ENCODE peak calls at places on chromosomes 2 and 18, in four cellular contexts. K is retinal pigment epithelial cell, Q is endodermal cell, P is AG10803. E is an unnamed sample.

GRCh38 chr2:20080415-20080814 is 29.0 kb upstream of the LAPTM4A start:
- DNase-seq in K (no peak), P (no peak), Q (no peak), E (no peak)

GRCh38 chr2:61450144-61450543 is 20.7 kb downstream of the USP34 start:
- DNase-seq in P (no peak), Q (peak), K (no peak), E (no peak)

GRCh38 chr2:215830313-215830712 is 183.0 kb downstream of the MREG start:
- DNase-seq in Q (no peak), P (peak), K (no peak), E (peak)

GRCh38 chr2:204972161-204972560 is 426.9 kb downstream of the PARD3B start:
- DNase-seq in K (no peak), P (no peak), Q (no peak), E (no peak)

GRCh38 chr18:61748024-61748423 is 144.8 kb downstream of the RNF152 start:
- DNase-seq in K (no peak), Q (no peak), P (no peak), E (no peak)

GRCh38 chr2:160365691-160366367 is 127.8 kb downstream of the RBMS1 start:
- DNase-seq in K (no peak), P (peak), Q (no peak), E (no peak)

GRCh38 chr2:55159037-55159651 is 72.9 kb downstream of the CLHC1 start:
- DNase-seq in P (no peak), Q (no peak), K (no peak), E (no peak)

GRCh38 chr18:25503567-25504081 is 151.7 kb upstream of the ZNF521 start:
- DNase-seq in P (peak), K (peak), Q (peak), E (peak)

GRCh38 chr18:56641714-56642331 is 3.4 kb upstream of the TXNL1 start:
- DNase-seq in Q (no peak), P (peak), K (no peak), E (peak)

DNA sequence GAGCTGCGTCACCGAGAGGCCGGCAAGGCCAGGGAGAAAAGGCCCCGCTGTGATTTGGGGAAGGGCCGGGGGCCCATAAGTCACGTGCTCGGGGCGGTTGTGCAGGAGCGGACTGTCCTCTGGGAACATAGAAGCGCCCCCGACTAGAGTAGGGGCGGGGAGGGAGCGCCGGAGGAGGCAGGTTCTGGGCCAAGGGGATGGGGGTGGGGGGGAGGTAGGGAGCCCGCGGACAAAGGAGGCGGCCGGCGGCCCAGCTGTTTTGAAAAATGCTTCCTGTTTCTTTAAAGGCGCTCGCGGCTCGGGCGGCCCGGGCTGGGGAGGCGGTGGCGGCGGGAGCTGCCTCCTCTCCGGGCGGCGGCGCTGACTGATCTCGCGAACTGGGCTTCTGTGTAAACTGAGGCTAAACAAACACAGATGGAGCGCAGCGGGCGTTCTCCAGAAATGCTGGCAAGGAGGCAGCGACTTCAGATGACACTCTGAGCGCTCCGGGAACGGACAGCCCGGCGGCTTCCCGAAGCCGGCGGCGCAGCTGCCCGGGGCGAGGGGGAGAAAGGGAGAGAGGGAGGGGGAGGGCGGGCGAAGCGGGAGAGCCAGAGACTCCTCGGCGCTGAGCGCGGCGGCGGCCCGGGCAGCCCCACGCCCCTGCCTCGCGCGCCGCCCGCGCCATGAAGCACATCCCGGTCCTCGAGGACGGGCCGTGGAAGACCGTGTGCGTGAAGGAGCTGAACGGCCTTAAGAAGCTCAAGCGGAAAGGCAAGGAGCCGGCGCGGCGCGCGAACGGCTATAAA is at the start of gene ATOH8:
- DNase-seq in K (no peak), P (peak), Q (peak), E (peak)
- TF ChIP-seq CTCF in K (no peak), P (no peak), Q (no peak), E (no peak)

GRCh38 chr2:134670955-134671354 is 47.8 kb downstream of the TMEM163 start:
- DNase-seq in Q (no peak), K (no peak), P (no peak), E (no peak)
- H3K4me3 ChIP-seq in Q (no peak), K (no peak), P (no peak), E (no peak)

GRCh38 chr18:7272268-7273049 is 41.6 kb downstream of the LRRC30 start:
- DNase-seq in K (no peak), Q (peak), P (peak), E (peak)

GRCh38 chr18:7269903-7270302 is 39.0 kb downstream of the LRRC30 start:
- DNase-seq in K (no peak), P (no peak), Q (no peak), E (no peak)

DNA sequence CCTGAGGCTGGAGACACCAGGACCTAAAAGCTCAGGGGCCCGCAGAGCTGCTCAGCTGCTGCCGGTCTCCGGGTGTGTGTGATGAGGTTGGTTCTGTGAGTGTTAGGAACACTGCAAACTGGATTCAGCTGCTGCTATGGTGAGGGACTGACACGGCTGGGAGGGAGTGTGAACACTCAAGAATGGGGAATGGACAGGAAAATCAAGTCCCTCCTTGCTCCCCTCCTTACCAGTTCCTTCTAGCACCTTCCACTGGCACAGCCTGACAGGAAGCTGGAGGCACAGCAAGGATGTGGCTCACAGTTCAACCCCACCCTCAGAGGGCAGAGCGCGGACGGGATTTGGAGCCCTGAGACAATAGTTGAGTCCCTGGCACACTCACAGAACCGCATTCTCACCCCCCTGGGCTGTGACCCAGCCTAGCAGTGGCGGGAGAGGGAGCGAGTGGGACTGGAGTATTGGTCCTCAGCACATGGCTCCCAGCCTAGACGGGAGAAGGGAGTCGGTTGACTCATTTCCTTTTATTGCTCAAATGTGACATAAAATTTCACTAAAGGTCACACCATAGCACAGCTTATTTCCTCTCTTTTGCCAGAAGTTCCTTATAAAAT is 42.5 kb downstream of the LRRC30 start:
- DNase-seq in K (no peak), P (peak), Q (peak), E (peak)
- TF ChIP-seq CTCF in K (no peak), P (no peak), Q (no peak), E (no peak)

DNA sequence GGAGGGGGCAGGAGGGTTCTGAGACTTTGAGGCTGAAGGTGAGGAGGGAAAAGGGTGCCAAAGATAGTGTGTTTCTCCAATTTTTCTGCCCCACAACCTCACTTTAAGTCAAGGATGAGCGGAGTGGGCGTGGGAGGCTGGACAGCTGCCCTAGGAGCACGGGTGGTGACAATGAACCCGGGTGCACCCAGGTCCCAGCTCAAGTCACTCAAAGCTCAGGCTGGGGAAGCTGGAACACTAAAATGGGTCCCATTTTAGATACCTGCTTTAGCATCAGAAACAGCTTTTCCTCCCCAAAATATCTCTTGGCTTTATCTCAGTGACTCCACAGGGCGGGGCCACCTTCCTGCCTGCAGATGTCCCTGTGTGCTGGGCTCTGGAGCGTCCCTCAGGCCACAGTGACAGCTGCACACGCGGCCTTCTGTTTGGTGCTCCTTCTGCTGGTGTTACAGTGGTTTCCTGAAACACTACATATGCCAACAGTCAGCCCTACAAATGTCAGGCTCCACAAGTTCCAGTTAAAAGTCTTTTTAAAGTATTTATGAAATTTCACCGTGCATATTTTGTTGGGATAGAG is 1.4 kb upstream of the MBP start:
- DNase-seq in K (no peak), P (peak), Q (peak), E (no peak)
- H3K4me3 ChIP-seq in K (no peak), P (no peak), Q (no peak), E (no peak)

GRCh38 chr2:72605836-72606442 is 219.9 kb downstream of the EXOC6B start:
- DNase-seq in Q (no peak), P (no peak), K (no peak), E (peak)
- TF ChIP-seq CTCF in Q (peak), P (peak), K (peak), E (peak)